ENCODE peak calls at places on chromosomes 7 and 10, in six cellular contexts. J is neural crest cell, Y is iPS DF 6.9, V is NCI-H446, G is mesenteric fat pad, C is GM03348. K is an unnamed sample.

GRCh38 chr10:116835658-116836057 is 13.6 kb upstream of the ENO4 start:
- DNase-seq in J (no peak), V (no peak), C (no peak), Y (no peak), G (no peak), K (no peak)

GRCh38 chr10:121313119-121313858 is 285.0 kb downstream of the FGFR2 start:
- DNase-seq in Y (no peak), C (no peak), J (no peak), V (no peak), G (no peak), K (no peak)

GRCh38 chr7:1057416-1058291 is 13.3 kb downstream of the GPR146 start:
- DNase-seq in V (no peak), J (no peak), C (no peak), Y (no peak), G (no peak), K (no peak)

GRCh38 chr10:30434273-30435067 is 486 bp downstream of the MAP3K8 start:
- DNase-seq in J (peak), Y (no peak), G (peak), C (peak), V (no peak), K (peak)

GRCh38 chr7:1407883-1408282 is 51.4 kb downstream of the MICALL2 start:
- DNase-seq in V (no peak), C (no peak), Y (no peak), G (no peak), J (no peak), K (no peak)

GRCh38 chr7:1074593-1075431 is 13.1 kb upstream of the GPER1 start:
- DNase-seq in Y (no peak), V (no peak), C (no peak), J (no peak), G (no peak), K (no peak)

GRCh38 chr7:106891545-106892410 is 26.7 kb downstream of the PIK3CG start:
- DNase-seq in V (no peak), J (no peak), Y (no peak), C (no peak), G (no peak), K (no peak)

GRCh38 chr10:92419740-92420553 is 129.0 kb downstream of the MARCHF5 start:
- DNase-seq in C (peak), J (no peak), V (no peak), Y (peak), G (peak), K (peak)

GRCh38 chr7:66837007-66837406 is 84.0 kb upstream of the TMEM248 start:
- DNase-seq in C (no peak), V (no peak), J (peak), G (no peak), Y (peak), K (peak)

GRCh38 chr10:20040012-20040411 is 223.8 kb downstream of the PLXDC2 start:
- DNase-seq in J (no peak), V (no peak), C (no peak), Y (no peak), G (no peak), K (no peak)

GRCh38 chr10:129758180-129758579 is 205.9 kb downstream of the EBF3 start:
- DNase-seq in J (no peak), V (no peak), C (no peak), Y (no peak), G (peak), K (no peak)

GRCh38 chr10:122326806-122327205 is 47.7 kb upstream of the PLEKHA1 start:
- DNase-seq in G (no peak), Y (no peak), C (no peak), J (no peak), V (no peak), K (no peak)

GRCh38 chr7:116957874-116958273 is 4.6 kb downstream of the ST7 start:
- DNase-seq in V (no peak), C (no peak), J (no peak), Y (no peak), G (no peak), K (no peak)

GRCh38 chr10:8389630-8390029 is 335.1 kb downstream of the GATA3 start:
- DNase-seq in J (no peak), Y (no peak), V (no peak), G (no peak), C (no peak), K (no peak)

GRCh38 chr7:114889646-114890285 is 32.1 kb upstream of the MDFIC start:
- DNase-seq in J (no peak), V (no peak), Y (no peak), G (no peak), C (peak), K (peak)

K was measured in foreskin fibroblast.